ENCODE peak calls at places on chromosomes 11 and 22, in four cellular contexts. V is A549, L is GM12878, J is HL-60. P is an unnamed sample.

GRCh38 chr11:131056036-131056435 is 139.8 kb upstream of the SNX19 start:
- DNase-seq in V (no peak), L (no peak), J (no peak), P (no peak)

GRCh38 chr11:118060879-118061278 is 16.0 kb upstream of the TMPRSS4 start:
- DNase-seq in V (no peak), L (no peak), J (no peak), P (no peak)

GRCh38 chr11:68269414-68270081 is 2.2 kb downstream of the C11orf24 start:
- DNase-seq in V (no peak), L (no peak), J (no peak), P (no peak)

GRCh38 chr22:37223965-37224551 is 11.8 kb upstream of the SSTR3 start:
- DNase-seq in V (no peak), L (no peak), J (no peak), P (no peak)

GRCh38 chr22:29268511-29269229 is 602 bp downstream of the EWSR1 start:
- DNase-seq in V (no peak), L (no peak), J (peak; percentile 30), P (peak; percentile 1)

GRCh38 chr11:64935634-64936081 is at the start of gene GPHA2:
- DNase-seq in V (no peak), L (no peak), J (no peak), P (no peak)

GRCh38 chr22:22245935-22246525 is 1.4 kb downstream of the VPREB1 start:
- DNase-seq in V (no peak), L (no peak), J (no peak), P (no peak)

GRCh38 chr22:22408731-22409696 is 99.5 kb downstream of the ZNF280B start:
- DNase-seq in V (peak; percentile 15), L (no peak), J (peak; percentile 48), P (peak; percentile 33)

GRCh38 chr11:116537736-116538135 is 235.1 kb downstream of the BUD13 start:
- DNase-seq in V (no peak), L (no peak), J (no peak), P (no peak)

GRCh38 chr11:19559746-19560145 is 152.9 kb upstream of the NAV2 start:
- DNase-seq in V (no peak), L (no peak), J (no peak), P (no peak)

GRCh38 chr22:22180738-22181514 is 63.7 kb upstream of the VPREB1 start:
- DNase-seq in V (no peak), L (no peak), J (no peak), P (no peak)

GRCh38 chr22:42623301-42623751 is 8.6 kb upstream of the POLDIP3 start:
- DNase-seq in V (no peak), L (no peak), J (peak; percentile 91), P (no peak)

GRCh38 chr11:66188580-66188979 is 79.9 kb upstream of the RAB1B start:
- DNase-seq in V (no peak), L (no peak), J (no peak), P (no peak)

GRCh38 chr11:3182462-3182852 is 17.3 kb upstream of the OSBPL5 start:
- DNase-seq in V (no peak), L (no peak), J (no peak), P (no peak)

GRCh38 chr11:115541518-115541917 is 37.3 kb upstream of the CADM1 start:
- DNase-seq in V (no peak), L (no peak), J (no peak), P (no peak)

GRCh38 chr11:107744736-107745135 is 32.9 kb upstream of the SLN start:
- DNase-seq in V (no peak), L (no peak), J (no peak), P (no peak)

GRCh38 chr11:64384981-64385952 is 26.3 kb downstream of the RPS6KA4 start:
- DNase-seq in V (no peak), L (no peak), J (peak; percentile 74), P (no peak)

GRCh38 chr11:121467965-121468364 is 15.2 kb upstream of the SORL1-AS1 start:
- DNase-seq in V (no peak), L (peak; percentile 90), J (no peak), P (no peak)

GRCh38 chr22:48182036-48182435 is 1419.6 kb downstream of the TBC1D22A start:
- DNase-seq in V (no peak), L (no peak), J (no peak), P (no peak)

GRCh38 chr11:36240178-36240577 is 49.0 kb downstream of the COMMD9 start:
- DNase-seq in V (no peak), L (no peak), J (no peak), P (no peak)

GRCh38 chr22:19122143-19122751 is at the start of gene DGCR2:
- DNase-seq in V (peak; percentile 87), L (peak; percentile 66), J (peak; percentile 95), P (peak; percentile 89)

GRCh38 chr11:132898021-132898420 is 634.3 kb downstream of the OPCML start:
- DNase-seq in V (no peak), L (no peak), J (no peak), P (no peak)

GRCh38 chr11:65438257-65439151 is 15.9 kb downstream of the NEAT1 start:
- DNase-seq in V (no peak), L (no peak), J (no peak), P (no peak)

GRCh38 chr22:30457964-30458363 is 13.9 kb downstream of the SEC14L3 start:
- DNase-seq in V (no peak), L (no peak), J (no peak), P (no peak)

GRCh38 chr11:70155386-70155785 is 47.7 kb upstream of the FADD start:
- DNase-seq in V (no peak), L (no peak), J (no peak), P (no peak)

GRCh38 chr11:68441466-68442230 is 18.9 kb upstream of the PPP6R3 start:
- DNase-seq in V (no peak), L (no peak), J (no peak), P (no peak)

GRCh38 chr11:32333335-32333991 is 101.9 kb downstream of the WT1 start:
- DNase-seq in V (peak; percentile 73), L (no peak), J (peak; percentile 54), P (no peak)

GRCh38 chr11:93784152-93784934 is at the start of gene MED17:
- DNase-seq in V (peak; percentile 90), L (peak; percentile 64), J (peak; percentile 94), P (peak; percentile 81)
- TF ChIP-seq REST in V (no peak), L (no peak), J (no peak), P (no peak)

GRCh38 chr22:49553518-49554295 is 274.0 kb downstream of the BRD1 start:
- DNase-seq in V (no peak), L (no peak), J (no peak), P (no peak)
- TF ChIP-seq REST in V (peak; percentile 78), L (no peak), J (peak; percentile 89), P (peak; percentile 56)

DNA sequence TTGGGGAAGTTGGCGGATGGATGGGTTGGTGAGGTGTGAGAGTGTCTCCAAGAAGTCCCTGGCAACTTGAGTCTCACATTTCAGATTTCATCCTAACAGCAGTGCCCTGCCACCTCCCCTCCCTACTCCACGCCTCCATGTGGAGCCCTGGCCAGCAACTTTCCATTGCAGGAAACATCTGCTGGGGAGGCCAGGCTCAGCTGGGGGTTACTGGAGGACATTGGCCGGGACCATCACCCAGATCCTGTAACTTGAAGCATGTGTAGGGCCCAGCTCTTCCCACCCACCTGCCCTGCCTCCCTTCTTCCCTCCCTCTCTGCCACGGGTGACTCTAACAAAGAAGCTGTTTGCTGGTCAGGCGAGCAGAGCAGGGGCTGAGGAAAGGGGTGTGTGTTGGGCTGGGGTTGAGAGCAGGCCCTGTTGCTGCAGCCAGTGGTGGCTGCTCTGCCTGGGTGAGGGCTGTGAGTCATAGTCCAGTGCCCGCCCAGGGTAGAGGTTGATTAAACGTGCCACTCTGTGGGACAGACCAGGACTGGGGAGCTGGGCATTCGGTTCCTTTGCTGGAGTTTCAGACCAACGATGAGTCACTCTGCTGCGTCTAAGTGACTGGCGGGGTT is 64.0 kb downstream of the SCN3B start:
- DNase-seq in V (peak; percentile 92), L (no peak), J (no peak), P (peak; percentile 23)
- TF ChIP-seq REST in V (no peak), L (no peak), J (no peak), P (no peak)

GRCh38 chr11:125525303-125525702 is 29.2 kb upstream of the FEZ1 start:
- DNase-seq in V (no peak), L (no peak), J (no peak), P (no peak)
- TF ChIP-seq REST in V (no peak), L (no peak), J (no peak), P (no peak)

DNA sequence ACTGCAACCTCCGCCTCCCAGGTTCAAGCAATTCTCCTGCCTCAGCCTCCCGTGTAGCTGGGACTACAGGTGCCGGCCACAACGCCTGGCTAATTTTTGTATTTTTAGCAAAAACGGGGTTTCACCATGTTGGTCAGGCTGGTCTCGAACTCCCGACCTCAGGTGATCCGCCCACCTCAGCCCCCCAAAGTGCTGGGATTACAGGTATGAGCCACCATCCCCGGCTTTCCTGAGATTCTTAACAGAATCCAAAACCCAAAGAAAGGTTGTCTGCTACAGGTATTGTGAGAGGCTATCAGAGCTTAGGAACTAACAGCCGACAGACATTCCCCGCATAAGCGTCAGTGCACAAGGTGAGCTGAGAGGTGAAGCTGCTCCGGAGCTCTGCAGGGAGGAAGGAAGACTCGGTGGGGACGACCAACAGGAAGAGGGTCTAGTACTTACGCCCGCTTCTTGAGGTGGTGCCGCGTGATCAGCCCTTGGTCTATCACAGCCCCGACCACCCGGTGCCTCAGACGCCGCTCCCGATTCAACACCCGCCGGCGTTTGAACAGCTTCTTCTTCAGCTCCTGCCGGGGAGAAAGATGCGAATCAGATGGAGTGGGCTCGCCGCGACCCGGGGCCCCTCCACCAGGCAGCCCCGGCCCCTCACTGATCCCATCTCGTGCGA is 470 bp downstream of the C11orf98 start:
- DNase-seq in V (no peak), L (no peak), J (peak; percentile 53), P (no peak)
- TF ChIP-seq REST in V (no peak), L (no peak), J (no peak), P (no peak)

P was measured in HCT116.